ENCODE peak calls at places on chromosomes 4 and X, in five cellular contexts. I, L, T, D and J are unnamed samples.

GRCh38 chr4:131534944-131535640 is 1614.0 kb upstream of the PCDH10 start:
- DNase-seq in D (no peak), I (no peak), L (no peak), T (no peak), J (no peak)

GRCh38 chr4:53905935-53906377 is 158.4 kb downstream of the CHIC2 start:
- DNase-seq in I (peak; percentile 7), D (peak; percentile 87), L (no peak), T (peak; percentile 61), J (peak; percentile 64)

GRCh38 chr4:87086143-87086805 is 134.1 kb downstream of the KLHL8 start:
- DNase-seq in D (no peak), I (no peak), T (no peak), L (no peak), J (no peak)

GRCh38 chr4:146548443-146548842 is 26.7 kb upstream of the SLC10A7 start:
- DNase-seq in L (no peak), T (no peak), I (no peak), D (no peak), J (no peak)

GRCh38 chrX:12301288-12301687 is 163.0 kb downstream of the FRMPD4 start:
- DNase-seq in L (no peak), D (no peak), T (no peak), I (no peak), J (no peak)

GRCh38 chr4:11399461-11399971 is 29.2 kb downstream of the HS3ST1 start:
- DNase-seq in T (no peak), D (no peak), L (no peak), I (no peak), J (no peak)

GRCh38 chr4:149790172-149790907 is 25.3 kb downstream of the IQCM start:
- DNase-seq in L (no peak), T (no peak), I (no peak), D (peak; percentile 14), J (peak; percentile 14)

GRCh38 chrX:36434521-36434920 is 515.0 kb downstream of the CFAP47 start:
- DNase-seq in L (no peak), T (no peak), D (no peak), I (no peak), J (peak; percentile 8)

GRCh38 chr4:84916233-84916632 is 50.3 kb downstream of the WDFY3 start:
- DNase-seq in L (no peak), I (no peak), T (no peak), D (no peak), J (no peak)

GRCh38 chr4:186628058-186628711 is 72.8 kb upstream of the MTNR1A start:
- DNase-seq in T (no peak), D (no peak), I (no peak), L (no peak), J (no peak)

GRCh38 chrX:19794690-19795089 is 92.7 kb downstream of the SH3KBP1 start:
- DNase-seq in D (no peak), L (no peak), T (no peak), I (no peak), J (peak; percentile 8)

GRCh38 chr4:175536852-175537453 is 275.1 kb downstream of the GPM6A start:
- DNase-seq in T (peak; percentile 47), D (peak; percentile 83), I (peak; percentile 39), L (no peak), J (peak; percentile 84)

GRCh38 chr4:51943221-51943620 is 76.9 kb downstream of the LRRC66 start:
- DNase-seq in T (no peak), I (no peak), L (no peak), D (peak; percentile 21), J (peak; percentile 88)

GRCh38 chr4:186260504-186261448 is 5.2 kb upstream of the F11 start:
- DNase-seq in D (no peak), I (no peak), T (no peak), L (no peak), J (no peak)

GRCh38 chr4:23631255-23631950 is 258.4 kb downstream of the PPARGC1A start:
- DNase-seq in T (no peak), I (no peak), D (no peak), L (no peak), J (no peak)

GRCh38 chrX:39772057-39772832 is 325.5 kb downstream of the BCOR start:
- DNase-seq in D (peak; percentile 79), L (no peak), T (peak; percentile 57), I (peak; percentile 24), J (peak; percentile 75)

GRCh38 chr4:179307297-179308136 is 1865.3 kb upstream of the AGA start:
- DNase-seq in D (peak; percentile 12), T (peak; percentile 70), L (no peak), I (peak; percentile 37), J (peak; percentile 60)

GRCh38 chr4:6663596-6664393 is 23.3 kb downstream of the MRFAP1 start:
- DNase-seq in T (peak; percentile 33), L (no peak), I (no peak), D (no peak), J (no peak)

GRCh38 chrX:140040397-140040796 is 75.1 kb upstream of the CXorf66 start:
- DNase-seq in D (peak; percentile 7), L (no peak), I (no peak), T (no peak), J (peak; percentile 86)

GRCh38 chrX:154529206-154529612 is 13.2 kb upstream of the FAM3A start:
- DNase-seq in L (no peak), I (no peak), D (no peak), T (no peak), J (no peak)

GRCh38 chr4:103397527-103397926 is 199.4 kb upstream of the CENPE start:
- DNase-seq in I (no peak), D (no peak), T (no peak), L (no peak), J (no peak)

GRCh38 chrX:39944416-39944815 is 153.3 kb downstream of the BCOR start:
- DNase-seq in L (no peak), I (no peak), D (no peak), T (no peak), J (no peak)

GRCh38 chr4:79281577-79282359 is 44.1 kb downstream of the NAA11 start:
- DNase-seq in T (peak; percentile 32), I (no peak), L (no peak), D (no peak), J (no peak)

GRCh38 chr4:80333121-80333520 is 2.4 kb upstream of the CFAP299 start:
- DNase-seq in T (no peak), L (no peak), D (peak; percentile 31), I (no peak), J (no peak)

GRCh38 chr4:52290468-52290867 is 239.4 kb downstream of the SPATA18 start:
- DNase-seq in T (no peak), D (no peak), I (no peak), L (no peak), J (no peak)

GRCh38 chr4:116537828-116538227 is 547.5 kb downstream of the TRAM1L1 start:
- DNase-seq in L (no peak), D (no peak), I (no peak), T (no peak), J (no peak)

GRCh38 chr4:33369366-33369899 is 2649.3 kb downstream of the PCDH7 start:
- DNase-seq in D (peak; percentile 52), I (no peak), L (no peak), T (peak; percentile 8), J (peak; percentile 74)

GRCh38 chr4:176830971-176831370 is 38.2 kb upstream of the VEGFC start:
- DNase-seq in D (no peak), I (no peak), T (no peak), L (no peak), J (no peak)